ENCODE peak calls at places on chromosome 6, in seven cellular contexts. L is AG09309, R is CD14-positive monocyte, J is coronary artery, Q is lung, A is endothelial cell of umbilical vein, I is progenitor cell of endocrine pancreas. N is an unnamed sample.

GRCh38 chr6:157089258-157089657 is 234.1 kb downstream of the TMEM242 start:
- DNase-seq in L (peak), R (no peak), J (no peak), Q (no peak), A (no peak), I (no peak), N (no peak)

GRCh38 chr6:158026901-158027589 is 45.4 kb downstream of the SYNJ2 start:
- DNase-seq in L (no peak), R (no peak), J (no peak), Q (no peak), A (no peak), I (no peak), N (no peak)

GRCh38 chr6:111981441-111981840 is 72.5 kb upstream of the CCN6 start:
- DNase-seq in L (no peak), R (no peak), J (no peak), Q (no peak), A (no peak), I (no peak), N (no peak)

GRCh38 chr6:100780648-100781047 is 100.5 kb downstream of the ASCC3 start:
- DNase-seq in L (no peak), R (no peak), J (no peak), Q (no peak), A (no peak), I (no peak), N (no peak)

GRCh38 chr6:134002821-134003220 is 49.6 kb downstream of the SLC2A12 start:
- DNase-seq in L (no peak), R (no peak), J (no peak), Q (no peak), A (no peak), I (no peak), N (no peak)

GRCh38 chr6:87922947-87923330 is 124.7 kb upstream of the SPACA1 start:
- DNase-seq in L (no peak), R (no peak), J (no peak), Q (no peak), A (no peak), I (no peak), N (peak)

GRCh38 chr6:160041608-160042007 is 72.7 kb downstream of the IGF2R start:
- DNase-seq in L (peak), R (no peak), J (no peak), Q (peak), A (no peak), I (no peak), N (no peak)

GRCh38 chr6:29797120-29797519 is 30.5 kb upstream of the HLA-G start:
- DNase-seq in L (peak), R (no peak), J (no peak), Q (no peak), A (no peak), I (no peak), N (no peak)

GRCh38 chr6:152240983-152241766 is 396.0 kb downstream of the SYNE1 start:
- DNase-seq in L (no peak), R (no peak), J (no peak), Q (no peak), A (no peak), I (no peak), N (no peak)

GRCh38 chr6:151665329-151665728 is 142.2 kb upstream of the ESR1 start:
- DNase-seq in L (no peak), R (no peak), J (no peak), Q (no peak), A (no peak), I (no peak), N (no peak)

GRCh38 chr6:138814179-138814834 is 18.4 kb downstream of the ECT2L start:
- DNase-seq in L (no peak), R (no peak), J (no peak), Q (no peak), A (peak), I (no peak), N (no peak)

GRCh38 chr6:83592770-83593394 is 80.5 kb downstream of the PRSS35 start:
- DNase-seq in L (no peak), R (peak), J (no peak), Q (no peak), A (peak), I (no peak), N (no peak)
- TF ChIP-seq CTCF in L (peak), R (peak), J (no peak), Q (no peak), A (peak), I (peak), N (peak)

DNA sequence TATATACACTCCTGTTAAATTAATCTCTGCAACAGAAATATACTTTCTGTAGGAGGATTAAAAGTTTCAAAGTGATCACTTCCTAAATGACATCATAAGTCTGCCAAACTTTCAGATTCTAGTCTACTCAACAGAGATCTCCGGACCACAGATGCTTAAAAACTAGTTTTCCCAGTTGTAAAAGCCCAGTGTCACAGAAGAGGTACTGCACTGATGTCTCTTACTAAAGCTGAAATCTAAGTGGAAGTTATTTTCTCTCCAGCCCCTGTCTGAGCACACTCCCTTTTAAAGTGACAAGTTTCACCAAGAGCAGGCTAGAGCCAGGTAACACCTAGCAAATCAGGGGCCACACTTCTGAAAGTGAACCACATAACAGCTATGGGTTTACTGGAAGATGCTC is 71.6 kb upstream of the DST start:
- DNase-seq in L (no peak), R (no peak), J (no peak), Q (no peak), A (no peak), I (no peak), N (no peak)
- TF ChIP-seq CTCF in L (no peak), R (no peak), J (no peak), Q (no peak), A (no peak), I (peak), N (no peak)

GRCh38 chr6:167839755-167840154 is 13.0 kb downstream of the AFDN start:
- DNase-seq in L (no peak), R (no peak), J (no peak), Q (no peak), A (no peak), I (no peak), N (no peak)
- TF ChIP-seq CTCF in L (no peak), R (no peak), J (no peak), Q (no peak), A (no peak), I (no peak), N (no peak)

GRCh38 chr6:46410330-46410953 is 80.8 kb downstream of the RCAN2 start:
- DNase-seq in L (peak), R (no peak), J (no peak), Q (no peak), A (peak), I (no peak), N (peak)
- TF ChIP-seq CTCF in L (peak), R (peak), J (peak), Q (peak), A (peak), I (peak), N (peak)

DNA sequence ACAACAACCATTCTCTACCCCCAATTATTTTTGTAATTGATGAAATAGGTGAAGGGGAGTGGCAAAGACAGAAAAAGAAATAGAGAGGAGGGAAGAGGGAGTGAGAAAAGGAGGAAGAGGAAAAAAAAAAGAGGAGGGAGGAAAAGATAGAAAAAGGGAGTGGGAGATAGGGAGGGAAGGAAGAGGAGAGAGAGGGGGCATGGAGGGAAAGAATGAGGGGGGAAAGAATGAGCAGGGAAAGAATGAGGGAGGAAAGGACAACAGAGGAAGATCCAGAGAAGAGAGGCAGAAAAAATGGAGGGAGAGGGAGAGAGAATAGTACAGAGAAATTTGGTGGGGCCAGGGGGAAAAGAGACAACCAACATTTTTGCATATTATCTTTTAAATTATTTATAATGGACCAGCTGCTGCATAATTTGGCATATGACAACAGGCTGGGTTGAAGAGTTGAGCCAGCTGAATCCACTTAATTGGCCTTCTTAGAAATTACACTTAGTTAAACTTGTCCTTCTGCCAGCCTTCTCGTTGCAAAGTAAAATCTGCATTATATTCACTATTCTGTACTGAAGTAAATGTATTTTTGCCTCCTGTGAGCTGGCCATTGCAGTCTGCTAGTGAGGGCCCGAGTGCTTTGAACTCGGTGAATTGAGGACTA is 101.0 kb downstream of the ARHGAP18 start:
- DNase-seq in L (no peak), R (no peak), J (no peak), Q (no peak), A (no peak), I (no peak), N (no peak)
- TF ChIP-seq CTCF in L (no peak), R (no peak), J (no peak), Q (no peak), A (no peak), I (no peak), N (no peak)

GRCh38 chr6:2853766-2854393 is 12.2 kb upstream of the SERPINB1 start:
- DNase-seq in L (no peak), R (peak), J (no peak), Q (no peak), A (peak), I (no peak), N (peak)

GRCh38 chr6:2857185-2857579 is 15.5 kb upstream of the SERPINB1 start:
- DNase-seq in L (no peak), R (no peak), J (no peak), Q (no peak), A (no peak), I (no peak), N (no peak)

GRCh38 chr6:2854394-2854982 is 12.8 kb upstream of the SERPINB1 start:
- DNase-seq in L (no peak), R (peak), J (no peak), Q (no peak), A (peak), I (no peak), N (no peak)

GRCh38 chr6:2852921-2853322 is 11.3 kb upstream of the SERPINB1 start:
- DNase-seq in L (no peak), R (peak), J (no peak), Q (no peak), A (no peak), I (no peak), N (peak)

DNA sequence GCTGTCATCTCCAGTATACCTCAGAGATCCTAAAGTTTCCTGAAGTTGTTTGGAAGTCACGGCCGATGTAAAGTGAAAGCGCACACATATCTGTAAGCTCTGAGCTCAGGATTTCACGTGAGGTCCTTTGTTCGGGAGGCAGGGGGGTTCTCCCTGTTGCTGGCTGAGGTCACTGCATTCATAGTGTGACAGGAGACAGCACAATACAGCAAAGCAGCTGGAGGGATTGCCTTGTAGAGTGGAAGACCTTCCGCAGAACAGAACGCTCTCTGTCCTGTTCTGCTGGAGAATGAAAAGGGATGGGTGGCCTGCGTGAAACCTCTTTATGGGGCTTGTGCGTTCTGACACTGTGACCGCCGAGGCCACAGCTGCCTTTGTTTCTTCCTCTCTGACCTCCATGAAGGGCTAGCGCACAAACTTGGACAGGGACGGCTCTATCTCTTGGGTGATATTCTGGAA is 13.4 kb upstream of the SERPINB1 start:
- DNase-seq in L (no peak), R (no peak), J (no peak), Q (no peak), A (peak), I (no peak), N (no peak)
- TF ChIP-seq CTCF in L (no peak), R (no peak), J (no peak), Q (no peak), A (no peak), I (no peak), N (no peak)

DNA sequence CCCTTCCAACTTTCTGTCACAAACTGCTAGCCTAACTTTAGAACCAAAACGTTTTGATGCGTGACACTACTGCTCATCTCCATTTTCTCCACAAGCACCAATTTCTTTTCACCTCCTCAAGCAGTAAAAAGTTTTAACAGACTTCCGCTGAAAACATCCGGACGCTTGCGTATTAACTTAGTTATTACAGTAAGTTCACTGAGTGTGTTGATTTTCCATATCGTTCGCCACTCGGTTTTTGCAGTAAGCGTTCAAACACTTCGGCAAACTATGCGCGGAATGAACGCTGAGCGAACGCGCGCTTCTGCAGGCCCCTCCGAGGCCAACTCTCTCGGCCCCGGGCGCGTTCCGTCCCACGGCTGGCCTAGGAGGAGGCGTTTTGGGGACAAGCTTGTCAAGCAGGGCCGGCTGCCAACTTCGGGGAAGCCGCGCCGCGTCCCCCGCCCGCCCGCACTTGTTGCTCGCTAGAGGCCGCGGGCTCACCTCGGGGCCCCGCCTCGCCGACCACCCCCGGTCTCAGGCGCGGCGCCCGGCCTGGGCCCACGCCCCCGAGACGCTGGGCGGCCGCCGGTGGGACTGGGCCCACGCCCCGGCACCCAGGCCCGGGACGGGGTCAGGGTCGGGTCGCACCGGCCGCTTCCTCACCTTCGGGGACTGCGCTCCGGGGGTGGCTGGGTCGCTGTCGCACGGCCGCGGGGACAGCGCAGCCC is 945 bp downstream of the PHF10 start:
- DNase-seq in L (no peak), R (no peak), J (peak), Q (peak), A (peak), I (peak), N (peak)
- TF ChIP-seq CTCF in L (no peak), R (no peak), J (no peak), Q (no peak), A (no peak), I (no peak), N (no peak)